ENCODE peak calls at places on chromosomes 4 and X, in nine cellular contexts. One of them, this sample, is unnamed.

GRCh38 chr4:20618010-20618409 is 82.2 kb upstream of the PACRGL start:
- DNase-seq in K562: no peak
- DNase-seq in IMR-90: no peak
- DNase-seq in esophagus squamous epithelium: no peak
- DNase-seq in heart left ventricle: peak
- DNase-seq in breast epithelium: peak
- DNase-seq in sigmoid colon: peak
- DNase-seq in uterus: peak
- DNase-seq in ovary: no peak
- DNase-seq in this sample: peak

GRCh38 chr4:8585186-8585585 is 5.0 kb downstream of the GPR78 start:
- DNase-seq in K562: no peak
- DNase-seq in IMR-90: no peak
- DNase-seq in esophagus squamous epithelium: no peak
- DNase-seq in heart left ventricle: no peak
- DNase-seq in breast epithelium: no peak
- DNase-seq in sigmoid colon: peak
- DNase-seq in uterus: no peak
- DNase-seq in ovary: no peak
- DNase-seq in this sample: no peak

GRCh38 chrX:13220916-13221315 is 98.9 kb downstream of the ATXN3L start:
- DNase-seq in K562: no peak
- DNase-seq in IMR-90: peak
- DNase-seq in esophagus squamous epithelium: no peak
- DNase-seq in heart left ventricle: no peak
- DNase-seq in breast epithelium: no peak
- DNase-seq in sigmoid colon: no peak
- DNase-seq in uterus: no peak
- DNase-seq in ovary: no peak
- DNase-seq in this sample: no peak

GRCh38 chr4:185914583-185915199 is 102.7 kb upstream of the SORBS2 start:
- DNase-seq in K562: no peak
- DNase-seq in IMR-90: peak
- DNase-seq in esophagus squamous epithelium: no peak
- DNase-seq in heart left ventricle: no peak
- DNase-seq in breast epithelium: no peak
- DNase-seq in sigmoid colon: no peak
- DNase-seq in uterus: no peak
- DNase-seq in ovary: no peak
- DNase-seq in this sample: no peak

GRCh38 chr4:105765690-105766407 is 57.3 kb downstream of the GSTCD start:
- DNase-seq in K562: peak
- DNase-seq in IMR-90: peak
- DNase-seq in esophagus squamous epithelium: no peak
- DNase-seq in heart left ventricle: peak
- DNase-seq in breast epithelium: no peak
- DNase-seq in sigmoid colon: no peak
- DNase-seq in uterus: no peak
- DNase-seq in ovary: no peak
- DNase-seq in this sample: no peak

GRCh38 chrX:151790421-151791160 is 56.0 kb downstream of the CNGA2 start:
- DNase-seq in K562: no peak
- DNase-seq in IMR-90: no peak
- DNase-seq in esophagus squamous epithelium: no peak
- DNase-seq in heart left ventricle: no peak
- DNase-seq in breast epithelium: no peak
- DNase-seq in sigmoid colon: no peak
- DNase-seq in uterus: no peak
- DNase-seq in ovary: no peak
- DNase-seq in this sample: no peak

GRCh38 chr4:82893942-82894341 is 3.0 kb upstream of the SEC31A start:
- DNase-seq in K562: no peak
- DNase-seq in IMR-90: no peak
- DNase-seq in esophagus squamous epithelium: no peak
- DNase-seq in heart left ventricle: no peak
- DNase-seq in breast epithelium: no peak
- DNase-seq in sigmoid colon: no peak
- DNase-seq in uterus: no peak
- DNase-seq in ovary: no peak
- DNase-seq in this sample: no peak

GRCh38 chr4:7429069-7429416 is 5.7 kb downstream of the PSAPL1 start:
- DNase-seq in K562: no peak
- DNase-seq in IMR-90: no peak
- DNase-seq in esophagus squamous epithelium: no peak
- DNase-seq in heart left ventricle: no peak
- DNase-seq in breast epithelium: no peak
- DNase-seq in sigmoid colon: peak
- DNase-seq in uterus: no peak
- DNase-seq in ovary: peak
- DNase-seq in this sample: no peak

GRCh38 chr4:182014164-182014563 is 229.0 kb upstream of the TENM3 start:
- DNase-seq in K562: no peak
- DNase-seq in IMR-90: no peak
- DNase-seq in esophagus squamous epithelium: no peak
- DNase-seq in heart left ventricle: no peak
- DNase-seq in breast epithelium: no peak
- DNase-seq in sigmoid colon: no peak
- DNase-seq in uterus: no peak
- DNase-seq in ovary: no peak
- DNase-seq in this sample: no peak

GRCh38 chr4:108502366-108502765 is 118.0 kb upstream of the RPL34 start:
- DNase-seq in K562: no peak
- DNase-seq in IMR-90: no peak
- DNase-seq in esophagus squamous epithelium: no peak
- DNase-seq in heart left ventricle: no peak
- DNase-seq in breast epithelium: peak
- DNase-seq in sigmoid colon: no peak
- DNase-seq in uterus: no peak
- DNase-seq in ovary: no peak
- DNase-seq in this sample: no peak

GRCh38 chr4:20381005-20381404 is 129.3 kb downstream of the SLIT2 start:
- DNase-seq in K562: no peak
- DNase-seq in IMR-90: no peak
- DNase-seq in esophagus squamous epithelium: no peak
- DNase-seq in heart left ventricle: no peak
- DNase-seq in breast epithelium: no peak
- DNase-seq in sigmoid colon: no peak
- DNase-seq in uterus: no peak
- DNase-seq in ovary: no peak
- DNase-seq in this sample: no peak

GRCh38 chrX:119942831-119943184 is 743 bp downstream of the NKAP start:
- DNase-seq in K562: no peak
- DNase-seq in IMR-90: peak
- DNase-seq in esophagus squamous epithelium: no peak
- DNase-seq in heart left ventricle: no peak
- DNase-seq in breast epithelium: no peak
- DNase-seq in sigmoid colon: no peak
- DNase-seq in uterus: no peak
- DNase-seq in ovary: no peak
- DNase-seq in this sample: no peak

GRCh38 chr4:2799971-2800690 is 7.2 kb downstream of the SH3BP2 start:
- DNase-seq in K562: no peak
- DNase-seq in IMR-90: no peak
- DNase-seq in esophagus squamous epithelium: no peak
- DNase-seq in heart left ventricle: peak
- DNase-seq in breast epithelium: no peak
- DNase-seq in sigmoid colon: peak
- DNase-seq in uterus: peak
- DNase-seq in ovary: peak
- DNase-seq in this sample: no peak

GRCh38 chr4:183241322-183241640 is 78.8 kb downstream of the CLDN22 start:
- DNase-seq in K562: peak
- DNase-seq in IMR-90: peak
- DNase-seq in esophagus squamous epithelium: no peak
- DNase-seq in heart left ventricle: no peak
- DNase-seq in breast epithelium: no peak
- DNase-seq in sigmoid colon: no peak
- DNase-seq in uterus: no peak
- DNase-seq in ovary: no peak
- DNase-seq in this sample: no peak

GRCh38 chr4:3720461-3720860 is 45.7 kb upstream of the ADRA2C start:
- DNase-seq in K562: no peak
- DNase-seq in IMR-90: no peak
- DNase-seq in esophagus squamous epithelium: no peak
- DNase-seq in heart left ventricle: no peak
- DNase-seq in breast epithelium: no peak
- DNase-seq in sigmoid colon: no peak
- DNase-seq in uterus: no peak
- DNase-seq in ovary: no peak
- DNase-seq in this sample: no peak

GRCh38 chr4:77236806-77237205 is 79.8 kb downstream of the CCNG2 start:
- DNase-seq in K562: no peak
- DNase-seq in IMR-90: no peak
- DNase-seq in esophagus squamous epithelium: no peak
- DNase-seq in heart left ventricle: no peak
- DNase-seq in breast epithelium: no peak
- DNase-seq in sigmoid colon: no peak
- DNase-seq in uterus: no peak
- DNase-seq in ovary: no peak
- DNase-seq in this sample: no peak

GRCh38 chrX:3268804-3269203 is 77.6 kb downstream of the MXRA5 start:
- DNase-seq in K562: no peak
- DNase-seq in IMR-90: peak
- DNase-seq in esophagus squamous epithelium: no peak
- DNase-seq in heart left ventricle: no peak
- DNase-seq in breast epithelium: no peak
- DNase-seq in sigmoid colon: no peak
- DNase-seq in uterus: no peak
- DNase-seq in ovary: no peak
- DNase-seq in this sample: no peak

GRCh38 chr4:127623755-127624087 is 9.0 kb upstream of the INTU start:
- DNase-seq in K562: no peak
- DNase-seq in IMR-90: peak
- DNase-seq in esophagus squamous epithelium: no peak
- DNase-seq in heart left ventricle: no peak
- DNase-seq in breast epithelium: no peak
- DNase-seq in sigmoid colon: no peak
- DNase-seq in uterus: no peak
- DNase-seq in ovary: no peak
- DNase-seq in this sample: no peak

GRCh38 chrX:13742397-13743176 is 8.0 kb downstream of the OFD1 start:
- DNase-seq in K562: no peak
- DNase-seq in IMR-90: no peak
- DNase-seq in esophagus squamous epithelium: no peak
- DNase-seq in heart left ventricle: no peak
- DNase-seq in breast epithelium: no peak
- DNase-seq in sigmoid colon: no peak
- DNase-seq in uterus: no peak
- DNase-seq in ovary: no peak
- DNase-seq in this sample: no peak

GRCh38 chr4:1793496-1793840 is 375 bp downstream of the FGFR3 start:
- DNase-seq in K562: peak
- DNase-seq in IMR-90: no peak
- DNase-seq in esophagus squamous epithelium: no peak
- DNase-seq in heart left ventricle: peak
- DNase-seq in breast epithelium: no peak
- DNase-seq in sigmoid colon: no peak
- DNase-seq in uterus: no peak
- DNase-seq in ovary: no peak
- DNase-seq in this sample: no peak

GRCh38 chrX:46803140-46803539 is 33.7 kb upstream of the RP2 start:
- DNase-seq in K562: peak
- DNase-seq in IMR-90: no peak
- DNase-seq in esophagus squamous epithelium: no peak
- DNase-seq in heart left ventricle: no peak
- DNase-seq in breast epithelium: no peak
- DNase-seq in sigmoid colon: no peak
- DNase-seq in uterus: no peak
- DNase-seq in ovary: no peak
- DNase-seq in this sample: peak
- TF ChIP-seq CTCF in K562: no peak
- TF ChIP-seq CTCF in IMR-90: peak
- TF ChIP-seq CTCF in esophagus squamous epithelium: no peak
- TF ChIP-seq CTCF in heart left ventricle: no peak
- TF ChIP-seq CTCF in breast epithelium: no peak
- TF ChIP-seq CTCF in sigmoid colon: no peak
- TF ChIP-seq CTCF in uterus: no peak
- TF ChIP-seq CTCF in ovary: no peak
- TF ChIP-seq CTCF in this sample: no peak

GRCh38 chrX:115898382-115899001 is 272.1 kb upstream of the AGTR2 start:
- DNase-seq in K562: peak
- DNase-seq in IMR-90: peak
- DNase-seq in esophagus squamous epithelium: no peak
- DNase-seq in heart left ventricle: no peak
- DNase-seq in breast epithelium: peak
- DNase-seq in sigmoid colon: peak
- DNase-seq in uterus: peak
- DNase-seq in ovary: peak
- DNase-seq in this sample: no peak
- TF ChIP-seq POLR2A in K562: no peak
- TF ChIP-seq POLR2A in IMR-90: no peak
- TF ChIP-seq POLR2A in esophagus squamous epithelium: no peak
- TF ChIP-seq POLR2A in heart left ventricle: no peak
- TF ChIP-seq POLR2A in breast epithelium: no peak
- TF ChIP-seq POLR2A in sigmoid colon: no peak
- TF ChIP-seq POLR2A in uterus: no peak
- TF ChIP-seq POLR2A in ovary: no peak
- TF ChIP-seq POLR2A in this sample: no peak

DNA sequence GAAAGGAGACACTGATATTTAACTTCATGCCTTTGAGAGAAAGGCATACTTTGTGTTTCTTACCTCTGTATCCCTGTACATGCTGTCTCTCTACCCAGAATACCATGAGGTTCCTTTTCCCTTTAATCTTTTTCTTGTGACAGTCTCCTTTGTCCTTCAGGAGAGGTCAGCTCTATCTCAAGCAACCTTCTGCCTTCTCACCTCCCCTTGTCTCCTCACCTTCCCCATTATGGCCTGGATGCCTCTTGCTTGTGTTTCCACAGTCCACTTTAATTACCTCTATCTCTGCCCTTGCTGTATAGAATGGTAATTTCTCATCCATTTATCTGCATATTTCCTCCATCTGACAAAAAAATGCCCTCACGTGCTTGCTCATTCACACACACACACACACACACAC is 28.4 kb downstream of the MSN start:
- DNase-seq in K562: peak
- DNase-seq in IMR-90: no peak
- DNase-seq in esophagus squamous epithelium: no peak
- DNase-seq in heart left ventricle: no peak
- DNase-seq in breast epithelium: no peak
- DNase-seq in sigmoid colon: no peak
- DNase-seq in uterus: no peak
- DNase-seq in ovary: no peak
- DNase-seq in this sample: no peak
- H3K4me3 ChIP-seq in K562: no peak
- H3K4me3 ChIP-seq in IMR-90: no peak
- H3K4me3 ChIP-seq in esophagus squamous epithelium: no peak
- H3K4me3 ChIP-seq in heart left ventricle: no peak
- H3K4me3 ChIP-seq in breast epithelium: no peak
- H3K4me3 ChIP-seq in sigmoid colon: no peak
- H3K4me3 ChIP-seq in uterus: no peak
- H3K4me3 ChIP-seq in ovary: no peak
- H3K4me3 ChIP-seq in this sample: no peak

DNA sequence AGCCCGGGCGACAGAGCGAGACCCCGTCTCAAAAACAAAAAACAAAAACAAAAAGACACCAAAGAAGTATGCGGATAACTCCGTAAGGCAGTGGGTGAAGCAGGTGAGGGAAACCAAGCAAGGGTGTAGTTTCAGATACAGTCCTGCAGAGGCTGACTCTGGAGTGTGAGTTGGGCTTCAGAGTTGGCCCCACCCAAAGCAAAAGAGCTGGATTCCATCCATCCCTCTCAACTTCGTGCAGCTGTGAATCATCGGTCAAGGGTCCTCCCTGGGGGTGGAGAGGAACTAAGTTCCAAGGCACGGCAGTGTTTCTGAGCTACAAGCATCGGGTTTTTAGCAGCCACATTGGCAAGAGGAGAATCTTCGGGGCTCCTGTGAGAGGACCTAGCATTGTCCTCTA is 43.9 kb upstream of the FAM9A start:
- DNase-seq in K562: peak
- DNase-seq in IMR-90: peak
- DNase-seq in esophagus squamous epithelium: no peak
- DNase-seq in heart left ventricle: no peak
- DNase-seq in breast epithelium: no peak
- DNase-seq in sigmoid colon: no peak
- DNase-seq in uterus: no peak
- DNase-seq in ovary: no peak
- DNase-seq in this sample: no peak
- TF ChIP-seq CTCF in K562: no peak
- TF ChIP-seq CTCF in IMR-90: peak
- TF ChIP-seq CTCF in esophagus squamous epithelium: no peak
- TF ChIP-seq CTCF in heart left ventricle: no peak
- TF ChIP-seq CTCF in breast epithelium: no peak
- TF ChIP-seq CTCF in sigmoid colon: no peak
- TF ChIP-seq CTCF in uterus: no peak
- TF ChIP-seq CTCF in ovary: no peak
- TF ChIP-seq CTCF in this sample: no peak